ENCODE peak calls at places on chromosomes 2 and 18, in ten cellular contexts. F is hepatocyte; O is keratinocyte; M is K562; S is CD8-positive, alpha-beta T cell; Z is upper lobe of left lung; B is GM23338; X is stomach; V is esophagus squamous epithelium; J is Peyer's patch. P is an unnamed sample.
A peak's percentile ranks its signal among the peaks of the same experiment; 100 is the strongest.

GRCh38 chr18:61606068-61606660 is 272.9 kb downstream of the CDH20 start:
- DNase-seq in F (peak; percentile 44), O (no peak), M (no peak), S (no peak), Z (no peak), B (peak; percentile 74), X (no peak), V (no peak), J (no peak), P (no peak)

GRCh38 chr2:34907812-34908211 is 1308.7 kb upstream of the FAM98A start:
- DNase-seq in F (no peak), O (no peak), M (no peak), S (no peak), Z (no peak), B (no peak), X (no peak), V (no peak), J (no peak), P (no peak)

GRCh38 chr18:12155996-12156395 is 62.4 kb downstream of the ANKRD62 start:
- DNase-seq in F (no peak), O (no peak), M (no peak), S (no peak), Z (no peak), B (no peak), X (no peak), V (no peak), J (no peak), P (no peak)

GRCh38 chr2:180366481-180366880 is 359.4 kb upstream of the CWC22 start:
- DNase-seq in F (no peak), O (no peak), M (no peak), S (no peak), Z (no peak), B (no peak), X (no peak), V (no peak), J (no peak), P (no peak)

GRCh38 chr18:59799383-59800015 is 100.3 kb upstream of the PMAIP1 start:
- DNase-seq in F (no peak), O (no peak), M (no peak), S (no peak), Z (no peak), B (no peak), X (no peak), V (no peak), J (no peak), P (no peak)

GRCh38 chr2:8391584-8391983 is 290.3 kb upstream of the ID2 start:
- DNase-seq in F (no peak), O (no peak), M (no peak), S (no peak), Z (no peak), B (no peak), X (no peak), V (no peak), J (no peak), P (no peak)

GRCh38 chr2:235908826-235909225 is 259.4 kb downstream of the GBX2 start:
- DNase-seq in F (no peak), O (no peak), M (no peak), S (no peak), Z (no peak), B (no peak), X (no peak), V (no peak), J (no peak), P (no peak)

GRCh38 chr2:173998386-173998785 is 33.2 kb upstream of the SP3 start:
- DNase-seq in F (no peak), O (no peak), M (no peak), S (no peak), Z (no peak), B (no peak), X (no peak), V (no peak), J (no peak), P (no peak)

GRCh38 chr2:15049096-15049993 is 416.8 kb downstream of the LRATD1 start:
- DNase-seq in F (no peak), O (no peak), M (no peak), S (no peak), Z (peak; percentile 54), B (no peak), X (no peak), V (no peak), J (no peak), P (no peak)

GRCh38 chr2:28419003-28419704 is 26.5 kb downstream of the FOSL2 start:
- DNase-seq in F (no peak), O (no peak), M (no peak), S (no peak), Z (no peak), B (peak; percentile 43), X (no peak), V (no peak), J (no peak), P (no peak)

GRCh38 chr2:29063646-29064372 is 10.5 kb downstream of the PCARE start:
- DNase-seq in F (no peak), O (no peak), M (no peak), S (no peak), Z (no peak), B (no peak), X (no peak), V (no peak), J (no peak), P (no peak)

GRCh38 chr2:149577269-149577668 is 10.3 kb downstream of the MMADHC start:
- DNase-seq in F (no peak), O (no peak), M (no peak), S (no peak), Z (no peak), B (no peak), X (no peak), V (no peak), J (no peak), P (no peak)

GRCh38 chr2:149575742-149576141 is 11.8 kb downstream of the MMADHC start:
- DNase-seq in F (no peak), O (no peak), M (no peak), S (no peak), Z (no peak), B (no peak), X (no peak), V (no peak), J (no peak), P (no peak)

GRCh38 chr2:149585317-149585885 is 2.2 kb downstream of the MMADHC start:
- DNase-seq in F (no peak), O (no peak), M (no peak), S (no peak), Z (no peak), B (no peak), X (no peak), V (no peak), J (no peak), P (no peak)

GRCh38 chr2:149575277-149575676 is 12.3 kb downstream of the MMADHC start:
- DNase-seq in F (no peak), O (no peak), M (no peak), S (no peak), Z (no peak), B (no peak), X (no peak), V (no peak), J (no peak), P (no peak)

GRCh38 chr2:149579972-149580882 is 7.3 kb downstream of the MMADHC start:
- DNase-seq in F (no peak), O (no peak), M (no peak), S (no peak), Z (no peak), B (no peak), X (no peak), V (no peak), J (no peak), P (no peak)
- H3K36me3 ChIP-seq in F (no peaks in the 10 kb centered on the region), O (peaks cover 10% of the 10 kb centered on the region), M (peaks cover 98% of the 10 kb centered on the region), S (peaks cover 16% of the 10 kb centered on the region), Z (peaks cover 37% of the 10 kb centered on the region), B (peaks cover 45% of the 10 kb centered on the region), X (peaks cover 89% of the 10 kb centered on the region), V (peaks cover 18% of the 10 kb centered on the region), J (no peaks in the 10 kb centered on the region), P (peaks cover 96% of the 10 kb centered on the region)

GRCh38 chr2:9657083-9657482 is 26.3 kb upstream of the YWHAQ start:
- DNase-seq in F (no peak), O (no peak), M (no peak), S (no peak), Z (no peak), B (no peak), X (no peak), V (no peak), J (no peak), P (no peak)
- H3K27ac ChIP-seq in F (no peak overlapping the region), O (no peak overlapping the region), M (no peak overlapping the region), S (no peak overlapping the region), Z (no peak overlapping the region), B (no peak overlapping the region), X (no peak overlapping the region), V (no peak overlapping the region), J (no peak overlapping the region), P (no peak overlapping the region)

GRCh38 chr2:112520234-112520783 is 22.0 kb upstream of the POLR1B start:
- DNase-seq in F (no peak), O (no peak), M (peak; percentile 41), S (no peak), Z (no peak), B (no peak), X (no peak), V (no peak), J (no peak), P (no peak)
- H3K36me3 ChIP-seq in F (no peaks in the 10 kb centered on the region), O (peaks cover 12% of the 10 kb centered on the region), M (peaks cover 51% of the 10 kb centered on the region), S (no peaks in the 10 kb centered on the region), Z (peaks cover 29% of the 10 kb centered on the region), B (peaks cover 2% of the 10 kb centered on the region), X (peaks cover 51% of the 10 kb centered on the region), V (no peaks in the 10 kb centered on the region), J (no peaks in the 10 kb centered on the region), P (peaks cover 27% of the 10 kb centered on the region)

DNA sequence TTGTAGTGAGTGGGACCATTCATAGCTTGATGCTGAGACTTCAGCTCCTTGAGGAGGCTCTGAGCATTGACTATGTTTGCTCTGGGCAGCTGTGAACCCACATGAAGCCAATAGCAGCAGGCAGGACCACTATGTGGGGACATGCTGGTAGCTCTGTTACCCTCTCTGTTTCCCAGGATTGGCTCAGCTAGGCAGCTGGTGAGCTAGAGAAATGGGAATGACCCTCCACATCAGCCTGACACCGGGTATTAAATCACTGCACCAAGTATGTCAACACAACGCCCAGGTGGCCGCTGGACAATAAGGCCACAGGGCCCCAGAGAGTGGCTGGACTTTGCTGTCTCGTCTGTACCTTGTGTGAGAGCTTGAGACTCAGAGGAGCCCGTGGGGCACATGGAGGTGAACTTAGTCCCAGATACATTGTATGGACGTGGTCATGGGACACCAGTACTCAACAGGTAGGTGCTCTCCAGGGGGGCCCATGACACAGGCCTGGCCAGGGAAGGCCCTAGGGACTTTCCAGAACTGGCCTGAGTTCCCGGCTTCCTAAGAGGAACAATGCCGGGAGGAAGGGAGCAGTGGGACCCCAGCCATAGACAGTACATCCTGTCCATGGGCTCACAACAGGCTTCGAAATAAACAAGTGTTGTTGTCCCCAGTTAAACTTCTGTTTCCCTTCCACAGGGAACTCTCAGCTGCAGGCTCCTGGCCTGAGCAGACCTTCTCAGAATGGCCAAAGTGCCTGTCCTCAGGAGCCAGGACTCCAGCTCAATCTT is 35.2 kb downstream of the HS1BP3 start:
- DNase-seq in F (peak; percentile 60), O (no peak), M (no peak), S (no peak), Z (no peak), B (no peak), X (peak; percentile 25), V (no peak), J (peak; percentile 51), P (peak; percentile 53)
- H3K27ac ChIP-seq in F (peak overlapping the region; percentile 91), O (no peak overlapping the region), M (no peak overlapping the region), S (no peak overlapping the region), Z (peak overlapping the region; percentile 88), B (no peak overlapping the region), X (peak overlapping the region; percentile 97), V (peak overlapping the region; percentile 81), J (peak overlapping the region; percentile 97), P (peak overlapping the region; percentile 95)

GRCh38 chr2:224870341-224870740 is 154.2 kb upstream of the CCDC195 start:
- DNase-seq in F (no peak), O (no peak), M (no peak), S (no peak), Z (no peak), B (no peak), X (no peak), V (no peak), J (no peak), P (no peak)
- H3K36me3 ChIP-seq in F (no peaks in the 10 kb centered on the region), O (no peaks in the 10 kb centered on the region), M (no peaks in the 10 kb centered on the region), S (peaks cover 57% of the 10 kb centered on the region), Z (peaks cover 3% of the 10 kb centered on the region), B (no peaks in the 10 kb centered on the region), X (peaks cover 15% of the 10 kb centered on the region), V (no peaks in the 10 kb centered on the region), J (no peaks in the 10 kb centered on the region), P (no peaks in the 10 kb centered on the region)

P was measured in upper lobe of right lung.